ENCODE peak calls at places on chromosomes 7 and 10, in four cellular contexts. L, D, U and P are unnamed samples.

GRCh38 chr10:35605191-35605590 is at the start of gene GJD4:
- DNase-seq in L (no peak), D (no peak), U (no peak), P (no peak)

GRCh38 chr10:70432101-70432500 is 9.4 kb downstream of the NODAL start:
- DNase-seq in L (no peak), D (peak; percentile 20), U (no peak), P (no peak)

GRCh38 chr7:75611557-75612178 is 119.5 kb downstream of the SPDYE5 start:
- DNase-seq in L (no peak), D (peak; percentile 58), U (no peak), P (peak; percentile 34)

GRCh38 chr7:117427258-117427701 is at the start of gene ASZ1:
- DNase-seq in L (no peak), D (no peak), U (no peak), P (no peak)

GRCh38 chr7:111012799-111013675 is 77.9 kb upstream of the LRRN3 start:
- DNase-seq in L (no peak), D (no peak), U (peak; percentile 67), P (no peak)

GRCh38 chr10:106571216-106571954 is 593.1 kb downstream of the SORCS1 start:
- DNase-seq in L (no peak), D (peak; percentile 3), U (peak; percentile 75), P (peak; percentile 11)

GRCh38 chr7:75762350-75762917 is 9.6 kb downstream of the CCL26 start:
- DNase-seq in L (peak; percentile 66), D (no peak), U (peak; percentile 63), P (no peak)

GRCh38 chr7:123492485-123492884 is 41.9 kb downstream of the IQUB start:
- DNase-seq in L (no peak), D (no peak), U (no peak), P (no peak)

GRCh38 chr7:22147113-22147512 is 201.4 kb upstream of the CDCA7L start:
- DNase-seq in L (no peak), D (no peak), U (no peak), P (no peak)

GRCh38 chr10:8150401-8150905 is 96.0 kb downstream of the GATA3 start:
- DNase-seq in L (no peak), D (no peak), U (no peak), P (no peak)

GRCh38 chr10:113565364-113565763 is 12.5 kb downstream of the HABP2 start:
- DNase-seq in L (no peak), D (no peak), U (peak; percentile 52), P (no peak)

GRCh38 chr7:120272261-120272895 is 597 bp upstream of the KCND2 start:
- DNase-seq in L (no peak), D (no peak), U (peak; percentile 66), P (no peak)

GRCh38 chr7:36115448-36116321 is 37.4 kb upstream of the EEPD1 start:
- DNase-seq in L (peak; percentile 84), D (no peak), U (peak; percentile 98), P (no peak)

GRCh38 chr10:31142026-31142425 is 110.4 kb upstream of the ZNF438 start:
- DNase-seq in L (peak; percentile 67), D (no peak), U (no peak), P (no peak)

GRCh38 chr10:122795924-122796323 is 49.7 kb downstream of the CUZD1 start:
- DNase-seq in L (no peak), D (no peak), U (no peak), P (no peak)

GRCh38 chr7:140062118-140062527 is 628 bp downstream of the PARP12 start:
- DNase-seq in L (no peak), D (no peak), U (peak; percentile 23), P (no peak)

GRCh38 chr10:114635797-114636550 is 22.1 kb downstream of the ABLIM1 start:
- DNase-seq in L (no peak), D (no peak), U (no peak), P (no peak)

GRCh38 chr7:51867117-51867516 is 550.5 kb upstream of the COBL start:
- DNase-seq in L (no peak), D (no peak), U (no peak), P (no peak)

GRCh38 chr10:90846746-90847145 is 11.1 kb downstream of the HTR7 start:
- DNase-seq in L (no peak), D (no peak), U (peak; percentile 68), P (no peak)

GRCh38 chr7:32536585-32536984 is 41.3 kb downstream of the AVL9 start:
- DNase-seq in L (no peak), D (no peak), U (peak; percentile 69), P (no peak)

GRCh38 chr7:141079223-141079622 is 5.4 kb downstream of the TMEM178B start:
- DNase-seq in L (no peak), D (no peak), U (no peak), P (no peak)

GRCh38 chr10:12491491-12491890 is 142.1 kb downstream of the CAMK1D start:
- DNase-seq in L (no peak), D (no peak), U (no peak), P (no peak)

GRCh38 chr10:1661416-1661815 is 75.9 kb downstream of the ADARB2 start:
- DNase-seq in L (no peak), D (no peak), U (no peak), P (no peak)

GRCh38 chr10:86956195-86956840 is 1.1 kb downstream of the MMRN2 start:
- DNase-seq in L (no peak), D (no peak), U (no peak), P (no peak)

GRCh38 chr7:151857866-151858440 is 19.0 kb downstream of the PRKAG2 start:
- DNase-seq in L (no peak), D (no peak), U (no peak), P (no peak)

GRCh38 chr7:157574120-157574519 is 237.3 kb downstream of the DNAJB6 start:
- DNase-seq in L (no peak), D (no peak), U (no peak), P (no peak)

GRCh38 chr10:132700168-132701098 is 85.5 kb downstream of the NKX6-2 start:
- DNase-seq in L (no peak), D (no peak), U (no peak), P (no peak)

GRCh38 chr10:61902448-61903183 is 1.1 kb downstream of the ARID5B start:
- DNase-seq in L (no peak), D (peak; percentile 23), U (peak; percentile 93), P (peak; percentile 16)
- TF ChIP-seq CTCF in L (peak; percentile 15), D (no peak), U (peak; percentile 14), P (no peak)

GRCh38 chr7:133517766-133518165 is 264.9 kb downstream of the EXOC4 start:
- DNase-seq in L (no peak), D (no peak), U (no peak), P (no peak)

GRCh38 chr7:133514551-133514950 is 261.7 kb downstream of the EXOC4 start:
- DNase-seq in L (no peak), D (no peak), U (no peak), P (no peak)

GRCh38 chr7:133518718-133519117 is 265.8 kb downstream of the EXOC4 start:
- DNase-seq in L (no peak), D (no peak), U (no peak), P (no peak)

GRCh38 chr7:133520248-133520647 is 267.4 kb downstream of the EXOC4 start:
- DNase-seq in L (no peak), D (no peak), U (no peak), P (no peak)
- TF ChIP-seq CTCF in L (no peak), D (no peak), U (no peak), P (no peak)

GRCh38 chr10:14244801-14245211 is 85.9 kb downstream of the FRMD4A start:
- DNase-seq in L (no peak), D (no peak), U (peak; percentile 64), P (no peak)

GRCh38 chr10:14244147-14244546 is 86.6 kb downstream of the FRMD4A start:
- DNase-seq in L (no peak), D (no peak), U (no peak), P (peak; percentile 8)

GRCh38 chr10:14236341-14236740 is 94.4 kb downstream of the FRMD4A start:
- DNase-seq in L (no peak), D (no peak), U (no peak), P (no peak)

GRCh38 chr10:14241196-14241595 is 89.5 kb downstream of the FRMD4A start:
- DNase-seq in L (no peak), D (no peak), U (no peak), P (no peak)

DNA sequence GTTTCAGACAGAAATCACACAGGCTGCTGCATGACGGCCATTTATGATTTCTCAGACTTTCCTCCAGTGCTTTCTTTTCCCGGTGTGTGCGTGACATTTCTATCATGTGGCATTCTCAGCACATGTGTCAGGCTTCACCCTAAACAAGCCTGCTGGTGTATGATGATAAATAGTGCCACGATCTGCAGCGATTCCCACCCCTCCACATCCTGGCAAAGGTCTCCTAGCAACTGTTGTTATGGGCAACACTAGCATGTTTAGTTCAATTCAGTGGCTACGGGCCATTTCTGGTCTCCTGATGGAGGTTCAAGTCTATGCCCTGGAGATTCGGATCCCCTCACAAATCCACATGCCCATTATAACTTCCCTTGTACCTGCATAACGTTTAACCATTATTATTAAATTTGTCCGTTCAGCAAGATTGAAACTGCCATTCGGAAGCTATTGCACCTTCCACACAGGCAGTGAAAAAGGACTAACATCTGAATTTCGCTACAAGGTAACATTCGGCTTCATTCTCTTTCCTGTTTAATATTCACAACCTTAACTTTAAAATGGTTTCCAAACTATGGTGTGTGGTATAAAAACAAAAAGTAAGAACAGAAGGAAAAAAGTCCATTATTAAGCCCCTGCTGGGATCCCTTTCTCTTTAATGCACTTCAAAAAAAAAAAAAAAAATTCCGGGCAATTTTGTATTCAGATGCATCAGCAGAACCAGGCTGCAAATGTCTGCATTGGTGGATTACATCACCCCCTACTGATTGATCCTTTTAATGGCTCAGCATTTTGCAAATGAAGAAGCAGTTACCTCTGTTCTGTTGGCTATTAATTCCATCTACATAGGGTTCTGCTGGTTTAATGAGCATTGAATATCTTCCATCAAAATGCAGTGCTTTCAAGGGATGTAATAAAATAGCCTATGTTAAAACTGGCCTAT is 90.2 kb downstream of the FRMD4A start:
- DNase-seq in L (no peak), D (no peak), U (no peak), P (peak; percentile 36)
- TF ChIP-seq CTCF in L (peak; percentile 2), D (peak; percentile 48), U (no peak), P (no peak)

DNA sequence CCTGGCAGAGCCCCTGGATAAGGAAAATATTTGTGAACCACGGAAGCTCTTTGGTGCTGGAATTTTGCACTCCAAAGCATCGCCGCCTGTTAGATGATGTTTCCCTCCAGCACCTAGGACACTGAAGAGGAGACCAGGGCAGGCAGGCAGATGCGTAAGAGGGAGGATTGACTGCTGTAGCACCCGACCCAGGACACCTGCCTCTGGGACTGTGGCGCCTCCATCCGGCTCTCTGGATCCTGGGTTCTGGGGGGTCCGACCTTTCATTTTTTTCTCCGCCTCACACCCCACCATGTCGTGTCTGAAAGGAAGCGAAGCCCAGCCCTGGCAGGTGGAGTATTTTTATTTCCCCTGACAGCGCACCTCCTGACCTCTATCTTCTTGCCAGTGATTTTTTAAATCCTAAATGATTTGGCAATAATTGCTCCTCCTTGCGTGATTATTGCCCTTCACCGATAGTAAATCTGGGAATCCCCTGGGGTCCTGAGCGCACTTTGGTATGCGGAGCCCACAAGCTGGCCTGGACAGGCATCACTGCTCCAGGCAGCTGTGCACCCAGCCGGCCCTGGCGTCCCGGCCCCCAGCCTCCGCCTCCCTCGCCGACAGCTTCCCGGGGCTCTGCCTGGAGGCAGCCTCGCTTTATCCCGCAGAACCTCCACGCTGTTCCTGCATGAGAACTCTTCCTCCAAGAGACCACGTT is 48.4 kb downstream of the LHPP start:
- DNase-seq in L (no peak), D (no peak), U (no peak), P (no peak)
- TF ChIP-seq CTCF in L (no peak), D (no peak), U (no peak), P (no peak)

GRCh38 chr10:119479048-119479394 is 63.5 kb downstream of the RGS10 start:
- DNase-seq in L (no peak), D (no peak), U (no peak), P (no peak)
- TF ChIP-seq CTCF in L (no peak), D (no peak), U (no peak), P (no peak)